ENCODE peak calls at places on chromosomes 4 and X, in five cellular contexts. T is stimulated activated CD4-positive, alpha-beta T cell treated with anti-CD3 and anti-CD28 coated beads, Interleukin-2, amount 100 ng/mL, for 48 hours; D is memory B cell; F is substantia nigra; W is naive thymus-derived CD4-positive, alpha-beta T cell. A is an unnamed sample.

GRCh38 chr4:149555146-149555545 is 260.5 kb downstream of the IQCM start:
- DNase-seq in T (no peak), D (no peak), F (no peak), W (no peak), A (no peak)

GRCh38 chrX:9205599-9206223 is 171.8 kb upstream of the FAM9B start:
- DNase-seq in F (no peak), T (no peak), D (no peak), W (no peak), A (no peak)

GRCh38 chr4:56424697-56425514 is 10.5 kb downstream of the PPAT start:
- DNase-seq in W (no peak), D (no peak), T (peak), F (no peak), A (no peak)

GRCh38 chrX:153400146-153401132 is 711 bp downstream of the PNMA6E start:
- DNase-seq in T (peak), F (no peak), D (peak), W (peak), A (peak)

GRCh38 chr4:106034205-106034604 is 138.9 kb downstream of the NPNT start:
- DNase-seq in W (no peak), T (no peak), D (no peak), F (no peak), A (no peak)

GRCh38 chr4:98928131-98928504 is 815 bp downstream of the EIF4E start:
- DNase-seq in F (peak), D (no peak), T (peak), W (no peak), A (peak)

GRCh38 chrX:85223359-85223758 is 20.2 kb downstream of the SATL1 start:
- DNase-seq in W (no peak), D (no peak), T (no peak), F (no peak), A (no peak)

GRCh38 chrX:153724252-153725038 is at the start of the genes ABCD1 and BCAP31:
- DNase-seq in T (peak), F (peak), W (peak), D (peak), A (peak)

GRCh38 chr4:7044415-7044930 is 1.3 kb downstream of the TADA2B start:
- DNase-seq in T (no peak), F (no peak), D (no peak), W (no peak), A (no peak)

GRCh38 chr4:186132577-186133277 is 28.2 kb downstream of the FAM149A start:
- DNase-seq in D (no peak), W (no peak), F (no peak), T (no peak), A (no peak)

GRCh38 chrX:16185725-16186136 is 18.4 kb downstream of the MAGEB17 start:
- DNase-seq in W (no peak), D (no peak), T (no peak), F (no peak), A (peak)

GRCh38 chr4:142900622-142901021 is 54.5 kb upstream of the INPP4B start:
- DNase-seq in T (no peak), F (no peak), D (no peak), W (no peak), A (no peak)

GRCh38 chr4:4866124-4866832 is 6.8 kb downstream of the MSX1 start:
- DNase-seq in T (no peak), W (no peak), D (no peak), F (no peak), A (no peak)